ENCODE peak calls at places on chromosomes 1 and 21, in seven cellular contexts. N, X, O, S, P, K and F are unnamed samples.
A peak's percentile ranks its signal among the peaks of the same experiment; 100 is the strongest.

GRCh38 chr1:116817582-116818064 is 63.4 kb downstream of the CD2 start:
- DNase-seq in X (peak; percentile 45), P (no peak), S (peak; percentile 2), O (peak; percentile 88), N (peak; percentile 95), K (peak; percentile 40), F (peak; percentile 52)

GRCh38 chr1:32063261-32063681 is 9.5 kb upstream of the TMEM39B start:
- DNase-seq in X (peak; percentile 76), O (peak; percentile 74), K (peak; percentile 41), S (peak; percentile 80), P (no peak), N (peak; percentile 40), F (no peak)

GRCh38 chr1:24443241-24443656 is 27.6 kb downstream of the NIPAL3 start:
- DNase-seq in S (peak; percentile 36), N (no peak), O (peak; percentile 44), P (no peak), K (no peak), X (no peak), F (no peak)

GRCh38 chr1:53688703-53689102 is 50.3 kb downstream of the GLIS1 start:
- DNase-seq in X (no peak), P (no peak), O (no peak), N (peak; percentile 56), S (no peak), K (peak; percentile 21), F (no peak)

GRCh38 chr1:234598974-234599616 is 10.9 kb downstream of the IRF2BP2 start:
- DNase-seq in S (no peak), X (no peak), N (no peak), P (no peak), O (no peak), K (no peak), F (peak; percentile 86)

GRCh38 chr1:222844108-222844779 is 29.4 kb downstream of the DISP1 start:
- DNase-seq in O (peak; percentile 56), K (no peak), X (peak; percentile 28), P (no peak), N (no peak), S (no peak), F (no peak)

GRCh38 chr1:233143266-233143665 is 152.3 kb downstream of the PCNX2 start:
- DNase-seq in P (no peak), N (no peak), K (no peak), S (peak; percentile 6), O (no peak), X (no peak), F (no peak)

GRCh38 chr21:38440746-38441145 is 57.5 kb downstream of the ERG start:
- DNase-seq in N (no peak), K (no peak), O (no peak), X (peak; percentile 91), S (peak; percentile 45), P (no peak), F (no peak)

GRCh38 chr1:153394391-153394790 is 3.5 kb upstream of the S100A8 start:
- DNase-seq in X (no peak), N (no peak), K (no peak), P (no peak), O (no peak), S (no peak), F (no peak)

GRCh38 chr1:6454856-6455751 is 10.9 kb downstream of the TNFRSF25 start:
- DNase-seq in O (peak; percentile 76), N (no peak), S (no peak), K (no peak), P (no peak), X (peak; percentile 41), F (no peak)

GRCh38 chr1:234584926-234585325 is 25.1 kb downstream of the IRF2BP2 start:
- DNase-seq in P (no peak), K (no peak), N (no peak), O (no peak), S (peak; percentile 23), X (peak; percentile 58), F (no peak)

GRCh38 chr1:93678491-93678890 is 3.1 kb downstream of the BCAR3 start:
- DNase-seq in N (no peak), O (no peak), K (no peak), S (no peak), X (no peak), P (no peak), F (no peak)

GRCh38 chr1:118989006-118989736 is 1.0 kb upstream of the TBX15 start:
- DNase-seq in N (no peak), S (no peak), O (peak; percentile 79), P (no peak), X (peak; percentile 85), K (no peak), F (no peak)
- TF ChIP-seq EZH2 in N (no peak), S (no peak), O (peak; percentile 90), P (no peak), X (no peak), K (no peak), F (no peak)

GRCh38 chr1:217812175-217812574 is 181.0 kb downstream of the SPATA17 start:
- DNase-seq in S (no peak), K (no peak), N (no peak), X (no peak), P (no peak), O (no peak), F (no peak)
- TF ChIP-seq EZH2 in S (no peak), K (no peak), N (no peak), X (no peak), P (no peak), O (no peak), F (no peak)

GRCh38 chr1:119005870-119006405 is 17.8 kb upstream of the TBX15 start:
- DNase-seq in K (no peak), X (no peak), P (no peak), N (no peak), S (no peak), O (no peak), F (no peak)
- TF ChIP-seq EZH2 in K (no peak), X (no peak), P (no peak), N (no peak), S (peak; percentile 80), O (peak; percentile 90), F (no peak)

DNA sequence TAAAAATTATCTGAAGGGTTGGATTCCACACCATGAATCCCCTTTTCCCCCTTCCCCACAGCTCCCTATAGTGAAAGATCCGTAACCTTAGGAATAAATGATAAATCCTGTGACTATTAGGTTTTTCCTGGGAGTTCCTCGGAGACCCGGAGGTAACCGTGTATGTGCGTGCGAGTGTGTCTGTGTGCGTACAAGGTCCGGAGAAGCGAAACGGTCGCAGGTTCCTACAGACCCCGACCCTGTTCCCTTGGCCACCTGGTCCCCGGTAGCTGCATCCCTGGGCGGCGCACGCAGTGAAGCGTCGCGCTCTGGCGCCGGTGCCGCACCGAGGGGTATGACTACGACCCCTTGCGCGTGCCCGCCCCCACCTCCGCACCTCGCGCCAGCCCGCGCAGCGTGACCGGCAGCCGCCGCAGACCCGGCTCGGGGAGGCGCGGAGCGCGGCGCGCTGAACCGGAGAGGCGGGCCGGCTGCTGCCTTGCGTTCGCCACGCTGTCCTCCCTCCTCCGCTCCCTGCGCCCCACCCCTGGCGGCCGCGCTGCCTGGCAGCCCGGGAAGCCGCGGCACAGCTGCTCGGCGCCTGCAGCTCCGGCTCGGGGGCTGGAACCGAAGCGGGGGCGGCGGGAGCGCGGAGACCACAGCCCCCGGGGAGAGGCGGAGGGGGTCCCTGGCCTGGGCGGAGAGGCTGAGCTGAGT is at the start of gene AK5:
- DNase-seq in X (peak; percentile 83), N (no peak), K (no peak), O (peak; percentile 75), S (peak; percentile 44), P (no peak), F (no peak)
- TF ChIP-seq EZH2 in X (no peak), N (no peak), K (no peak), O (peak; percentile 36), S (no peak), P (no peak), F (no peak)